ENCODE peak calls at places on chromosomes 16 and 17, in nine cellular contexts. One of them, this sample, is unnamed.

GRCh38 chr16:84740596-84741071 is 40.8 kb downstream of the USP10 start:
- DNase-seq in T-helper 2 cell treated with Interferon-gamma antibody and Interleukin-4, amounts not matched to agents 5 μg/mL and 100 μg/mL, for 36 hours: no peak
- DNase-seq in hypothalamus: peak; percentile 48
- DNase-seq in T-helper 22 cell: no peak
- DNase-seq in fibroblast of lung: no peak
- DNase-seq in substantia nigra: no peak
- DNase-seq in CD8-positive, alpha-beta T cell: no peak
- DNase-seq in EH: no peak
- DNase-seq in T-helper 1 cell: no peak
- DNase-seq in this sample: no peak

GRCh38 chr17:83191388-83192160 is 112.2 kb downstream of the METRNL start:
- DNase-seq in T-helper 2 cell treated with Interferon-gamma antibody and Interleukin-4, amounts not matched to agents 5 μg/mL and 100 μg/mL, for 36 hours: peak; percentile 3
- DNase-seq in hypothalamus: no peak
- DNase-seq in T-helper 22 cell: no peak
- DNase-seq in fibroblast of lung: no peak
- DNase-seq in substantia nigra: no peak
- DNase-seq in CD8-positive, alpha-beta T cell: no peak
- DNase-seq in EH: no peak
- DNase-seq in T-helper 1 cell: no peak
- DNase-seq in this sample: no peak

GRCh38 chr17:80034977-80035686 is 540 bp downstream of the TBC1D16 start:
- DNase-seq in T-helper 2 cell treated with Interferon-gamma antibody and Interleukin-4, amounts not matched to agents 5 μg/mL and 100 μg/mL, for 36 hours: peak; percentile 32
- DNase-seq in hypothalamus: no peak
- DNase-seq in T-helper 22 cell: peak; percentile 29
- DNase-seq in fibroblast of lung: peak; percentile 43
- DNase-seq in substantia nigra: no peak
- DNase-seq in CD8-positive, alpha-beta T cell: peak; percentile 29
- DNase-seq in EH: peak; percentile 53
- DNase-seq in T-helper 1 cell: peak; percentile 30
- DNase-seq in this sample: peak; percentile 70

GRCh38 chr16:3759736-3760135 is 42.4 kb upstream of the TRAP1 start:
- DNase-seq in T-helper 2 cell treated with Interferon-gamma antibody and Interleukin-4, amounts not matched to agents 5 μg/mL and 100 μg/mL, for 36 hours: no peak
- DNase-seq in hypothalamus: no peak
- DNase-seq in T-helper 22 cell: no peak
- DNase-seq in fibroblast of lung: no peak
- DNase-seq in substantia nigra: no peak
- DNase-seq in CD8-positive, alpha-beta T cell: no peak
- DNase-seq in EH: no peak
- DNase-seq in T-helper 1 cell: no peak
- DNase-seq in this sample: no peak

GRCh38 chr16:66927012-66927436 is 1.7 kb upstream of the RRAD start:
- DNase-seq in T-helper 2 cell treated with Interferon-gamma antibody and Interleukin-4, amounts not matched to agents 5 μg/mL and 100 μg/mL, for 36 hours: no peak
- DNase-seq in hypothalamus: no peak
- DNase-seq in T-helper 22 cell: no peak
- DNase-seq in fibroblast of lung: peak; percentile 91
- DNase-seq in substantia nigra: no peak
- DNase-seq in CD8-positive, alpha-beta T cell: no peak
- DNase-seq in EH: peak; percentile 95
- DNase-seq in T-helper 1 cell: no peak
- DNase-seq in this sample: peak; percentile 40

GRCh38 chr16:88005148-88005547 is 53.9 kb downstream of the BANP start:
- DNase-seq in T-helper 2 cell treated with Interferon-gamma antibody and Interleukin-4, amounts not matched to agents 5 μg/mL and 100 μg/mL, for 36 hours: no peak
- DNase-seq in hypothalamus: no peak
- DNase-seq in T-helper 22 cell: no peak
- DNase-seq in fibroblast of lung: no peak
- DNase-seq in substantia nigra: no peak
- DNase-seq in CD8-positive, alpha-beta T cell: no peak
- DNase-seq in EH: no peak
- DNase-seq in T-helper 1 cell: no peak
- DNase-seq in this sample: peak; percentile 76

GRCh38 chr17:14205380-14205779 is 31.3 kb downstream of the CDRT15 start:
- DNase-seq in T-helper 2 cell treated with Interferon-gamma antibody and Interleukin-4, amounts not matched to agents 5 μg/mL and 100 μg/mL, for 36 hours: no peak
- DNase-seq in hypothalamus: no peak
- DNase-seq in T-helper 22 cell: no peak
- DNase-seq in fibroblast of lung: no peak
- DNase-seq in substantia nigra: no peak
- DNase-seq in CD8-positive, alpha-beta T cell: no peak
- DNase-seq in EH: no peak
- DNase-seq in T-helper 1 cell: no peak
- DNase-seq in this sample: no peak

GRCh38 chr17:49717371-49717841 is 9.6 kb upstream of the SLC35B1 start:
- DNase-seq in T-helper 2 cell treated with Interferon-gamma antibody and Interleukin-4, amounts not matched to agents 5 μg/mL and 100 μg/mL, for 36 hours: no peak
- DNase-seq in hypothalamus: no peak
- DNase-seq in T-helper 22 cell: no peak
- DNase-seq in fibroblast of lung: no peak
- DNase-seq in substantia nigra: no peak
- DNase-seq in CD8-positive, alpha-beta T cell: no peak
- DNase-seq in EH: no peak
- DNase-seq in T-helper 1 cell: no peak
- DNase-seq in this sample: no peak

GRCh38 chr17:69967910-69968411 is 107.1 kb upstream of the KCNJ16 start:
- DNase-seq in T-helper 2 cell treated with Interferon-gamma antibody and Interleukin-4, amounts not matched to agents 5 μg/mL and 100 μg/mL, for 36 hours: no peak
- DNase-seq in hypothalamus: no peak
- DNase-seq in T-helper 22 cell: no peak
- DNase-seq in fibroblast of lung: peak; percentile 100
- DNase-seq in substantia nigra: no peak
- DNase-seq in CD8-positive, alpha-beta T cell: no peak
- DNase-seq in EH: peak; percentile 94
- DNase-seq in T-helper 1 cell: no peak
- DNase-seq in this sample: no peak

GRCh38 chr17:80791758-80792284 is 199.8 kb upstream of the CHMP6 start:
- DNase-seq in T-helper 2 cell treated with Interferon-gamma antibody and Interleukin-4, amounts not matched to agents 5 μg/mL and 100 μg/mL, for 36 hours: peak; percentile 64
- DNase-seq in hypothalamus: peak; percentile 23
- DNase-seq in T-helper 22 cell: peak; percentile 25
- DNase-seq in fibroblast of lung: peak; percentile 97
- DNase-seq in substantia nigra: no peak
- DNase-seq in CD8-positive, alpha-beta T cell: peak; percentile 24
- DNase-seq in EH: peak; percentile 99
- DNase-seq in T-helper 1 cell: peak; percentile 13
- DNase-seq in this sample: no peak

GRCh38 chr17:40309031-40309937 is at the start of gene RARA:
- DNase-seq in T-helper 2 cell treated with Interferon-gamma antibody and Interleukin-4, amounts not matched to agents 5 μg/mL and 100 μg/mL, for 36 hours: no peak
- DNase-seq in hypothalamus: peak; percentile 29
- DNase-seq in T-helper 22 cell: no peak
- DNase-seq in fibroblast of lung: peak; percentile 49
- DNase-seq in substantia nigra: no peak
- DNase-seq in CD8-positive, alpha-beta T cell: no peak
- DNase-seq in EH: no peak
- DNase-seq in T-helper 1 cell: no peak
- DNase-seq in this sample: peak; percentile 95

GRCh38 chr17:7559307-7560171 is 989 bp downstream of the TNFSF13 start:
- DNase-seq in T-helper 2 cell treated with Interferon-gamma antibody and Interleukin-4, amounts not matched to agents 5 μg/mL and 100 μg/mL, for 36 hours: no peak
- DNase-seq in hypothalamus: no peak
- DNase-seq in T-helper 22 cell: no peak
- DNase-seq in fibroblast of lung: no peak
- DNase-seq in substantia nigra: no peak
- DNase-seq in CD8-positive, alpha-beta T cell: no peak
- DNase-seq in EH: no peak
- DNase-seq in T-helper 1 cell: no peak
- DNase-seq in this sample: no peak

GRCh38 chr16:27103954-27104353 is 37.2 kb downstream of the C16orf82 start:
- DNase-seq in T-helper 2 cell treated with Interferon-gamma antibody and Interleukin-4, amounts not matched to agents 5 μg/mL and 100 μg/mL, for 36 hours: no peak
- DNase-seq in hypothalamus: no peak
- DNase-seq in T-helper 22 cell: no peak
- DNase-seq in fibroblast of lung: no peak
- DNase-seq in substantia nigra: no peak
- DNase-seq in CD8-positive, alpha-beta T cell: no peak
- DNase-seq in EH: no peak
- DNase-seq in T-helper 1 cell: no peak
- DNase-seq in this sample: no peak

GRCh38 chr17:29880031-29880430 is 50.0 kb downstream of the SSH2 start:
- DNase-seq in T-helper 2 cell treated with Interferon-gamma antibody and Interleukin-4, amounts not matched to agents 5 μg/mL and 100 μg/mL, for 36 hours: no peak
- DNase-seq in hypothalamus: no peak
- DNase-seq in T-helper 22 cell: no peak
- DNase-seq in fibroblast of lung: peak; percentile 28
- DNase-seq in substantia nigra: no peak
- DNase-seq in CD8-positive, alpha-beta T cell: no peak
- DNase-seq in EH: no peak
- DNase-seq in T-helper 1 cell: no peak
- DNase-seq in this sample: no peak

GRCh38 chr16:27722892-27723450 is 173.0 kb downstream of the KATNIP start:
- DNase-seq in T-helper 2 cell treated with Interferon-gamma antibody and Interleukin-4, amounts not matched to agents 5 μg/mL and 100 μg/mL, for 36 hours: no peak
- DNase-seq in hypothalamus: no peak
- DNase-seq in T-helper 22 cell: no peak
- DNase-seq in fibroblast of lung: no peak
- DNase-seq in substantia nigra: no peak
- DNase-seq in CD8-positive, alpha-beta T cell: no peak
- DNase-seq in EH: no peak
- DNase-seq in T-helper 1 cell: no peak
- DNase-seq in this sample: no peak

GRCh38 chr17:64771980-64772844 is 110.1 kb upstream of the SMURF2 start:
- DNase-seq in T-helper 2 cell treated with Interferon-gamma antibody and Interleukin-4, amounts not matched to agents 5 μg/mL and 100 μg/mL, for 36 hours: no peak
- DNase-seq in hypothalamus: no peak
- DNase-seq in T-helper 22 cell: no peak
- DNase-seq in fibroblast of lung: no peak
- DNase-seq in substantia nigra: no peak
- DNase-seq in CD8-positive, alpha-beta T cell: no peak
- DNase-seq in EH: no peak
- DNase-seq in T-helper 1 cell: no peak
- DNase-seq in this sample: no peak